ENCODE peak calls at places on chromosomes 6 and 20, in eight cellular contexts. M is neural progenitor cell, K is fibroblast of lung, H is PC-9, W is choroid plexus epithelial cell, G is spleen, F is epithelial cell of esophagus, B is GM23338. N is an unnamed sample.
A peak's percentile ranks its signal among the peaks of the same experiment; 100 is the strongest.

GRCh38 chr6:108562503-108562993 is 1.8 kb downstream of the FOXO3 start:
- DNase-seq in M (peak; percentile 81), K (peak; percentile 76), H (peak; percentile 96), W (peak; percentile 82), G (peak; percentile 84), F (peak; percentile 90), B (peak; percentile 94), N (peak; percentile 89)

GRCh38 chr6:119071576-119071975 is 6.9 kb downstream of the FAM184A start:
- DNase-seq in M (no peak), K (no peak), H (no peak), W (no peak), G (no peak), F (no peak), B (no peak), N (no peak)

GRCh38 chr6:139981810-139982550 is 607.5 kb upstream of the CITED2 start:
- DNase-seq in M (peak; percentile 71), K (peak; percentile 61), H (peak; percentile 65), W (peak; percentile 92), G (no peak), F (peak; percentile 32), B (peak; percentile 61), N (no peak)

GRCh38 chr6:106476326-106477105 is 116.0 kb downstream of the CRYBG1 start:
- DNase-seq in M (no peak), K (peak; percentile 90), H (peak; percentile 91), W (peak; percentile 39), G (no peak), F (peak; percentile 90), B (no peak), N (no peak)

GRCh38 chr6:119040229-119040628 is 38.2 kb downstream of the FAM184A start:
- DNase-seq in M (no peak), K (no peak), H (no peak), W (no peak), G (no peak), F (no peak), B (no peak), N (no peak)

GRCh38 chr20:25019381-25020155 is 27.0 kb upstream of the APMAP start:
- DNase-seq in M (no peak), K (no peak), H (no peak), W (no peak), G (peak; percentile 35), F (no peak), B (no peak), N (no peak)

GRCh38 chr6:6806793-6807518 is 218.4 kb downstream of the LY86 start:
- DNase-seq in M (no peak), K (no peak), H (no peak), W (no peak), G (peak; percentile 87), F (peak; percentile 56), B (no peak), N (no peak)

GRCh38 chr6:166618866-166619761 is 7.9 kb downstream of the RPS6KA2 start:
- DNase-seq in M (no peak), K (peak; percentile 97), H (peak; percentile 49), W (peak; percentile 99), G (no peak), F (no peak), B (no peak), N (no peak)

GRCh38 chr20:33277471-33278441 is 5.3 kb upstream of the BPIFB1 start:
- DNase-seq in M (peak; percentile 33), K (no peak), H (peak; percentile 96), W (no peak), G (no peak), F (no peak), B (peak; percentile 72), N (peak; percentile 66)

GRCh38 chr6:26033942-26034354 is 53.3 kb upstream of the HFE start:
- DNase-seq in M (peak; percentile 57), K (no peak), H (no peak), W (no peak), G (no peak), F (no peak), B (peak; percentile 38), N (no peak)

GRCh38 chr6:3471711-3472110 is 14.9 kb upstream of the SLC22A23 start:
- DNase-seq in M (no peak), K (peak; percentile 78), H (no peak), W (peak; percentile 42), G (no peak), F (peak; percentile 34), B (no peak), N (no peak)

GRCh38 chr6:164408868-164409267 is 900.5 kb downstream of the C6orf118 start:
- DNase-seq in M (no peak), K (no peak), H (no peak), W (no peak), G (no peak), F (peak; percentile 71), B (no peak), N (no peak)

GRCh38 chr20:11766961-11767360 is 150.7 kb upstream of the BTBD3 start:
- DNase-seq in M (no peak), K (peak; percentile 78), H (no peak), W (no peak), G (no peak), F (peak; percentile 24), B (peak; percentile 74), N (no peak)

GRCh38 chr20:14957416-14957815 is 620.0 kb upstream of the FLRT3 start:
- DNase-seq in M (peak; percentile 37), K (no peak), H (no peak), W (no peak), G (no peak), F (no peak), B (peak; percentile 28), N (no peak)

GRCh38 chr6:47413752-47414516 is 63.7 kb upstream of the CD2AP start:
- DNase-seq in M (peak; percentile 53), K (peak; percentile 64), H (peak; percentile 47), W (peak; percentile 87), G (no peak), F (peak; percentile 74), B (peak; percentile 77), N (peak; percentile 61)

GRCh38 chr6:165184192-165184979 is 125.0 kb downstream of the C6orf118 start:
- DNase-seq in M (no peak), K (peak; percentile 7), H (no peak), W (no peak), G (no peak), F (peak; percentile 51), B (no peak), N (no peak)

GRCh38 chr6:85494551-85495337 is 44.9 kb downstream of the NT5E start:
- DNase-seq in M (no peak), K (peak; percentile 72), H (peak; percentile 42), W (peak; percentile 57), G (no peak), F (peak; percentile 65), B (no peak), N (no peak)

GRCh38 chr6:10759884-10760329 is 12.3 kb downstream of the TMEM14B start:
- DNase-seq in M (no peak), K (peak; percentile 95), H (peak; percentile 88), W (peak; percentile 71), G (no peak), F (peak; percentile 98), B (no peak), N (no peak)

GRCh38 chr6:32976334-32977069 is 8.1 kb downstream of the BRD2 start:
- DNase-seq in M (no peak), K (no peak), H (no peak), W (no peak), G (no peak), F (no peak), B (no peak), N (no peak)

GRCh38 chr6:32979720-32980487 is 11.5 kb downstream of the BRD2 start:
- DNase-seq in M (no peak), K (no peak), H (no peak), W (no peak), G (no peak), F (no peak), B (no peak), N (no peak)

GRCh38 chr6:32975886-32976285 is 7.5 kb downstream of the BRD2 start:
- DNase-seq in M (no peak), K (no peak), H (no peak), W (no peak), G (no peak), F (no peak), B (no peak), N (no peak)

GRCh38 chr6:32977272-32977952 is 9.0 kb downstream of the BRD2 start:
- DNase-seq in M (no peak), K (no peak), H (no peak), W (no peak), G (no peak), F (no peak), B (no peak), N (no peak)

DNA sequence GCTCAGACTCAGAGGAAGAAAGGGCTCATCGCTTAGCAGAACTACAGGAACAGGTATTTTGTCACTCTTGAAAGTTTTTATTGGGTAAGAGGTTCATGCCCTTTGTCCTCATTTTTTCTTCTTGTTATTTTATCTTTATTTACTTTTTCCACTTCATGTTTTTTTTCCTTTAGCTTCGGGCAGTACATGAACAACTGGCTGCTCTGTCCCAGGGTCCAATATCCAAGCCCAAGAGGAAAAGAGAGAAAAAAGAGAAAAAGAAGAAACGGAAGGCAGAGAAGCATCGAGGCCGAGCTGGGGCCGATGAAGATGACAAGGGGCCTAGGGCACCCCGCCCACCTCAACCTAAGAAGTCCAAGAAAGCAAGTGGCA is 9.5 kb downstream of the BRD2 start:
- DNase-seq in M (no peak), K (no peak), H (no peak), W (no peak), G (no peak), F (no peak), B (no peak), N (no peak)
- H3K4me3 ChIP-seq in M (no peak overlapping the region), K (no peak overlapping the region), H (no peak overlapping the region), W (no peak overlapping the region), G (no peak overlapping the region), F (no peak overlapping the region), B (no peak overlapping the region), N (no peak overlapping the region)

GRCh38 chr6:113632220-113632864 is 224.8 kb upstream of the MARCKS start:
- DNase-seq in M (no peak), K (peak; percentile 94), H (peak; percentile 100), W (peak; percentile 94), G (no peak), F (peak; percentile 100), B (no peak), N (no peak)
- H3K4me3 ChIP-seq in M (no peak overlapping the region), K (peak overlapping the region; percentile 30), H (peak overlapping the region; percentile 27), W (peak overlapping the region; percentile 19), G (no peak overlapping the region), F (peak overlapping the region; percentile 26), B (no peak overlapping the region), N (no peak overlapping the region)

DNA sequence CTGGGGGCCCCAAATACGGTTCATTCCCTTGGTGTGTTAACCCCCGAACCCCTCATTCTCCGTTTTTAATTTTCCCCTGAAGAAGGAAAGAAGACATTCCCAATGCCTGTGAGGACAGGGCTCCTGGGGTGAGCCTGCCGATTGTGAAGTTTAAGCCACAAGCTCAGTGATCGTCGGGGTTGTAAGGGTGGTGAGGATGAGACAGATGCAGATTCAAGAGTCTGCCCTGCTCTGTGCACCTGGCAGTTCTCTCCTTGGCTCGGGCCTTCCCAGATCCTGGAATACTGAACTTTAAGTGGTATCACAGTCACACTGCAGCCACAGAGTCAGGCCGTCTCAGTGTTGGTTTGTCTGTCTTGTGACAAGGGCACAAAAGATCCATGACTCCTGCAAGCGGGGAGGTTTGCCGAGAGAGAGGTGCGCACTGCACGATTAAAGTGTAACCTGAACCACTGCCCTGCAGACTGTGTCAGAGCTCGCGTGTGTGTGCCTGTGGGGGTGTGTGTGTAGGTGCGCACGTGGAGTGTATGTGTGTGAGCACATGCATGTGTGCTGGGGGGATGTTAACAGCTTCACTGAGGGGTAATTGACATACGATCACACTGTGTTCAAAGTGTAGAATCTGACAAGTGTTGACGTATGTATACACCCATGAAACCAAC is 39.0 kb downstream of the RPP40 start:
- DNase-seq in M (no peak), K (no peak), H (no peak), W (no peak), G (no peak), F (no peak), B (no peak), N (no peak)
- H3K4me3 ChIP-seq in M (no peak overlapping the region), K (no peak overlapping the region), H (no peak overlapping the region), W (no peak overlapping the region), G (no peak overlapping the region), F (no peak overlapping the region), B (no peak overlapping the region), N (no peak overlapping the region)

GRCh38 chr6:169087436-169088046 is 166.1 kb downstream of the THBS2 start:
- DNase-seq in M (no peak), K (peak; percentile 59), H (no peak), W (peak; percentile 27), G (no peak), F (no peak), B (peak; percentile 17), N (no peak)
- H3K4me3 ChIP-seq in M (no peak overlapping the region), K (no peak overlapping the region), H (no peak overlapping the region), W (no peak overlapping the region), G (no peak overlapping the region), F (no peak overlapping the region), B (no peak overlapping the region), N (no peak overlapping the region)